ENCODE peak calls at places on chromosomes 6 and 20, in seven cellular contexts. G is IMR-90, M is HepG2, I is HCT116, V is mesendoderm, S is kidney, P is neuronal stem cell. Y is an unnamed sample.

GRCh38 chr6:128319946-128320345 is 200.5 kb downstream of the PTPRK start:
- DNase-seq in G (no peak), M (no peak), I (no peak), V (no peak), S (no peak), P (no peak), Y (no peak)

GRCh38 chr6:31010393-31011060 is at the start of gene MUC22:
- DNase-seq in G (peak), M (no peak), I (no peak), V (no peak), S (no peak), P (no peak), Y (no peak)

GRCh38 chr6:108850669-108851467 is 2.6 kb downstream of the ARMC2 start:
- DNase-seq in G (no peak), M (peak), I (no peak), V (no peak), S (no peak), P (no peak), Y (no peak)

GRCh38 chr6:148465654-148466053 is 123.0 kb downstream of the SASH1 start:
- DNase-seq in G (no peak), M (no peak), I (no peak), V (no peak), S (no peak), P (no peak), Y (no peak)

GRCh38 chr6:40894962-40895799 is 143.8 kb downstream of the UNC5CL start:
- DNase-seq in G (peak), M (peak), I (peak), V (peak), S (peak), P (peak), Y (peak)

GRCh38 chr6:169527306-169527705 is 174.5 kb downstream of the WDR27 start:
- DNase-seq in G (peak), M (no peak), I (no peak), V (no peak), S (no peak), P (no peak), Y (no peak)

GRCh38 chr6:41584668-41585205 is 38.6 kb downstream of the FOXP4 start:
- DNase-seq in G (no peak), M (no peak), I (no peak), V (peak), S (no peak), P (no peak), Y (no peak)

GRCh38 chr6:119276211-119276610 is 73.3 kb downstream of the MAN1A1 start:
- DNase-seq in G (no peak), M (no peak), I (no peak), V (no peak), S (no peak), P (no peak), Y (no peak)

GRCh38 chr20:47596003-47596571 is 94.4 kb downstream of the NCOA3 start:
- DNase-seq in G (no peak), M (peak), I (no peak), V (no peak), S (no peak), P (no peak), Y (no peak)

GRCh38 chr6:161150566-161150965 is 123.3 kb downstream of the AGPAT4 start:
- DNase-seq in G (no peak), M (no peak), I (no peak), V (no peak), S (no peak), P (no peak), Y (no peak)

GRCh38 chr20:63381781-63382431 is 20.8 kb upstream of the CHRNA4 start:
- DNase-seq in G (no peak), M (no peak), I (no peak), V (no peak), S (no peak), P (peak), Y (no peak)

GRCh38 chr20:48486065-48486464 is 341.7 kb downstream of the PREX1 start:
- DNase-seq in G (no peak), M (no peak), I (no peak), V (no peak), S (no peak), P (no peak), Y (no peak)

GRCh38 chr20:19621072-19621471 is 137.0 kb upstream of the RIN2 start:
- DNase-seq in G (peak), M (no peak), I (no peak), V (peak), S (no peak), P (no peak), Y (no peak)

GRCh38 chr20:10661261-10661660 is 12.5 kb downstream of the JAG1 start:
- DNase-seq in G (no peak), M (no peak), I (no peak), V (no peak), S (no peak), P (no peak), Y (no peak)

GRCh38 chr20:35215066-35215956 is 11.2 kb upstream of the MMP24 start:
- DNase-seq in G (peak), M (peak), I (no peak), V (no peak), S (no peak), P (no peak), Y (no peak)

GRCh38 chr20:48723308-48724264 is 104.2 kb downstream of the PREX1 start:
- DNase-seq in G (no peak), M (peak), I (no peak), V (no peak), S (peak), P (no peak), Y (no peak)

GRCh38 chr6:2865270-2866182 is 23.9 kb upstream of the SERPINB1 start:
- DNase-seq in G (peak), M (peak), I (no peak), V (peak), S (no peak), P (no peak), Y (no peak)

GRCh38 chr6:38279423-38279822 is 360.3 kb downstream of the BTBD9 start:
- DNase-seq in G (no peak), M (no peak), I (no peak), V (no peak), S (no peak), P (no peak), Y (no peak)

GRCh38 chr6:140388141-140388802 is 1013.8 kb upstream of the CITED2 start:
- DNase-seq in G (peak), M (peak), I (no peak), V (no peak), S (no peak), P (no peak), Y (no peak)

GRCh38 chr20:48822879-48823385 is 4.9 kb downstream of the PREX1 start:
- DNase-seq in G (no peak), M (no peak), I (no peak), V (no peak), S (no peak), P (no peak), Y (no peak)

GRCh38 chr20:45959126-45959525 is 12.9 kb downstream of the ZNF335 start:
- DNase-seq in G (no peak), M (no peak), I (no peak), V (no peak), S (peak), P (no peak), Y (no peak)

GRCh38 chr20:41027872-41028358 is 707 bp upstream of the TOP1 start:
- DNase-seq in G (no peak), M (no peak), I (no peak), V (no peak), S (no peak), P (no peak), Y (no peak)

GRCh38 chr20:48603116-48603818 is 224.5 kb downstream of the PREX1 start:
- DNase-seq in G (no peak), M (no peak), I (no peak), V (peak), S (peak), P (no peak), Y (no peak)

GRCh38 chr6:41705329-41705995 is 29.9 kb downstream of the TFEB start:
- DNase-seq in G (no peak), M (no peak), I (no peak), V (no peak), S (no peak), P (no peak), Y (no peak)

GRCh38 chr20:15359056-15359455 is 1021.6 kb upstream of the FLRT3 start:
- DNase-seq in G (peak), M (no peak), I (no peak), V (no peak), S (no peak), P (no peak), Y (no peak)

GRCh38 chr6:36954262-36954931 is at the start of gene PI16:
- DNase-seq in G (no peak), M (no peak), I (no peak), V (no peak), S (peak), P (no peak), Y (no peak)

GRCh38 chr6:106981901-106982300 is 7.4 kb upstream of the CD24 start:
- DNase-seq in G (no peak), M (no peak), I (no peak), V (no peak), S (no peak), P (no peak), Y (no peak)

GRCh38 chr6:108707328-108707976 is 140.8 kb upstream of the ARMC2 start:
- DNase-seq in G (peak), M (peak), I (no peak), V (no peak), S (no peak), P (no peak), Y (no peak)

GRCh38 chr6:16063580-16063979 is 65.3 kb upstream of the MYLIP start:
- DNase-seq in G (no peak), M (no peak), I (no peak), V (no peak), S (no peak), P (no peak), Y (no peak)

GRCh38 chr6:16064687-16065086 is 64.2 kb upstream of the MYLIP start:
- DNase-seq in G (no peak), M (no peak), I (no peak), V (peak), S (no peak), P (peak), Y (peak)

GRCh38 chr6:16067568-16067967 is 61.3 kb upstream of the MYLIP start:
- DNase-seq in G (no peak), M (no peak), I (no peak), V (no peak), S (no peak), P (no peak), Y (no peak)

GRCh38 chr6:16069222-16069621 is 59.7 kb upstream of the MYLIP start:
- DNase-seq in G (no peak), M (no peak), I (no peak), V (no peak), S (no peak), P (no peak), Y (no peak)
- H3K9ac ChIP-seq in G (no peak), M (no peak), I (no peak), V (no peak), S (no peak), P (no peak), Y (no peak)

GRCh38 chr6:18395177-18395850 is 8.2 kb downstream of the RNF144B start:
- DNase-seq in G (no peak), M (no peak), I (no peak), V (peak), S (no peak), P (no peak), Y (no peak)
- H3K4me3 ChIP-seq in G (no peak), M (no peak), I (no peak), V (no peak), S (no peak), P (no peak), Y (no peak)

DNA sequence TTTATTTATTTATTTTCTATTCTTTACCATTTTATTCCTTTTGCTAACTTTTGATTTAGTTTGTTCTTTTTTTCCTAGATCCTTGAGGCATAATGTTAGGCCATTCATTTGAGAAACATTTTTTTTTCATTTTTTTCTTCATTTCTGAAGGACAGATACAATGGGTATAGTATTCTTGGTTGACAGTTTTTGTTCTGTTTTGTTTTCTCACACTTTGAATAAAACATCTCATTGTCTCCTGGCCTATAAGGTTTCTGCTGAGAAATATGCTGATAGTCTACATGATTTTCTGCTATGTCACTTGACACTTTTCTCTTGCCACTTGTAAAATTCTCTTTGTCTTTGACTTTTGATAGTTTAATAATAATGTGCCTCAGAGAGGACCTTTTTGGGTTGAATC is 294.6 kb upstream of the EPHA7 start:
- DNase-seq in G (no peak), M (no peak), I (no peak), V (peak), S (no peak), P (no peak), Y (no peak)
- H3K9ac ChIP-seq in G (no peak), M (no peak), I (no peak), V (no peak), S (no peak), P (no peak), Y (no peak)

GRCh38 chr6:167825059-167825758 is 1.5 kb upstream of the AFDN start:
- DNase-seq in G (no peak), M (no peak), I (no peak), V (no peak), S (no peak), P (peak), Y (no peak)

GRCh38 chr6:167824591-167825041 is 2.1 kb upstream of the AFDN start:
- DNase-seq in G (peak), M (no peak), I (no peak), V (no peak), S (no peak), P (no peak), Y (no peak)

GRCh38 chr6:167826230-167827061 is at the start of gene AFDN:
- DNase-seq in G (peak), M (no peak), I (no peak), V (peak), S (peak), P (peak), Y (no peak)

GRCh38 chr6:167827062-167827587 is 414 bp downstream of the AFDN start:
- DNase-seq in G (no peak), M (no peak), I (no peak), V (peak), S (no peak), P (no peak), Y (no peak)

DNA sequence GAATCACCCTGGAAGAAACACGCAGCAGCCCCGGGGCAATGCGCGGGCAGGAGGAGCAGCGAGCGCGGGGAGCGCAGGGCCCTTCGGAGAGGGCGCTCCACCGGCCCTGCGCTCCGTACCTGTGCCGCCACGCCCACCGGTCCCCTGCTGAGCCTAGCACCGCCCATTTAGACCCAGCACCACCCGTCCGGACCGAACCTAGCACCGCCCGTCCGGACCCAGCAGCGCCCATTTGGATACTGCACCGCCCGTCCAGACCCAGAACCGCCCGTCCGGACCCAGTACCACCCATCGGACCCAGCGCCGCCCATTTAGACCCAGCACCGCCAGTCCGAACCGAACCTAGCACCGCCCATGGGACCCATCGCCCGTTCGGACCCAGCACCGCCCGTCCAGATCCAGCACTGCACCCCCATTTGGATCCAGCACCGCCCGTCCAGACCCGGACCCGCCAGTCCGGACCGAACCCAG is 917 bp upstream of the AFDN start:
- DNase-seq in G (no peak), M (peak), I (peak), V (peak), S (peak), P (no peak), Y (no peak)
- H3K4me3 ChIP-seq in G (peak), M (peak), I (peak), V (peak), S (peak), P (peak), Y (peak)

DNA sequence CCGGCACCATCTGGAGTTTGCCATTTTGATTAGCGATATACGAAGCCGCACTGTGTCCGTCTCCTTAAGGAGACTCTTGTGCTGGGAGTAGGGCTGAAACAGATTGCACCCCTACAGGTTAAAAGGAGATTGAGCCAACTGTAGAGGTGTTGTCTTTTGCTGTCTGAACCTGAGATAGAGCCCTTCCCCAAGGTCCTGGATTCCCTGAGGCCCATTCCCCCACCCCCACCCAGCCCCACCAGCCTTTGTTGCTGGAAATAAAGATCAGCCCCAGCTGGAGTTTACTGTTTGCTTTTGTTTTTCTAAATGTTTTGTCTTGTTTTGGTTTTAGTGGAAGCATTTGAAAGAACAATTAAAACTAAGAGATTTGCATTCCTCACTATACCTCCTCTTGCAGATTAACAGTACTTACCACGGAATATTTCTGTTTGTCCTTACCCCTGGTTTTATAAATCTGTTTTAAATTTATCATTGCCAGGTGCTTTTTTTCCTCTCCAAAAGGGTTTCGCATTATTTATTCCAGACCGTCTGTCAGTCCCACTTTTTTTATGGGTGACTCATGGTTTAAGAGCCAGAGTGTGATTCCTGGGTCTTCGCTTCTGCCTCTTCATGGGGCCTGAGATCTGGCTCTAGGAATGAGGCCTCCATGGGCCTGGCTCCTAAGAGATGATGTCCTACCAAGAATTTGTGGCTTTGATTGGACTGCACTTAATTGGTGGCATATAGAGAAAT is 169.2 kb downstream of the DTNBP1 start:
- DNase-seq in G (peak), M (no peak), I (no peak), V (peak), S (no peak), P (no peak), Y (peak)
- H3K9ac ChIP-seq in G (no peak), M (no peak), I (no peak), V (peak), S (no peak), P (no peak), Y (no peak)

GRCh38 chr6:7542878-7543394 is 1.5 kb downstream of the DSP start:
- DNase-seq in G (peak), M (peak), I (peak), V (peak), S (peak), P (no peak), Y (no peak)
- H3K4me3 ChIP-seq in G (peak), M (peak), I (peak), V (peak), S (peak), P (peak), Y (peak)

GRCh38 chr6:167142433-167142761 is 15.4 kb downstream of the GPR31 start:
- DNase-seq in G (no peak), M (no peak), I (no peak), V (no peak), S (no peak), P (no peak), Y (no peak)

GRCh38 chr6:167146173-167146572 is 11.6 kb downstream of the GPR31 start:
- DNase-seq in G (no peak), M (no peak), I (no peak), V (no peak), S (no peak), P (no peak), Y (no peak)

GRCh38 chr6:167143041-167143440 is 14.7 kb downstream of the GPR31 start:
- DNase-seq in G (no peak), M (no peak), I (no peak), V (no peak), S (no peak), P (no peak), Y (no peak)

GRCh38 chr6:167146977-167147376 is 10.8 kb downstream of the GPR31 start:
- DNase-seq in G (no peak), M (no peak), I (no peak), V (peak), S (no peak), P (no peak), Y (peak)

GRCh38 chr6:167145468-167145867 is 12.3 kb downstream of the GPR31 start:
- DNase-seq in G (no peak), M (no peak), I (no peak), V (no peak), S (no peak), P (no peak), Y (no peak)
- H3K9ac ChIP-seq in G (no peak), M (no peak), I (no peak), V (no peak), S (no peak), P (no peak), Y (no peak)

DNA sequence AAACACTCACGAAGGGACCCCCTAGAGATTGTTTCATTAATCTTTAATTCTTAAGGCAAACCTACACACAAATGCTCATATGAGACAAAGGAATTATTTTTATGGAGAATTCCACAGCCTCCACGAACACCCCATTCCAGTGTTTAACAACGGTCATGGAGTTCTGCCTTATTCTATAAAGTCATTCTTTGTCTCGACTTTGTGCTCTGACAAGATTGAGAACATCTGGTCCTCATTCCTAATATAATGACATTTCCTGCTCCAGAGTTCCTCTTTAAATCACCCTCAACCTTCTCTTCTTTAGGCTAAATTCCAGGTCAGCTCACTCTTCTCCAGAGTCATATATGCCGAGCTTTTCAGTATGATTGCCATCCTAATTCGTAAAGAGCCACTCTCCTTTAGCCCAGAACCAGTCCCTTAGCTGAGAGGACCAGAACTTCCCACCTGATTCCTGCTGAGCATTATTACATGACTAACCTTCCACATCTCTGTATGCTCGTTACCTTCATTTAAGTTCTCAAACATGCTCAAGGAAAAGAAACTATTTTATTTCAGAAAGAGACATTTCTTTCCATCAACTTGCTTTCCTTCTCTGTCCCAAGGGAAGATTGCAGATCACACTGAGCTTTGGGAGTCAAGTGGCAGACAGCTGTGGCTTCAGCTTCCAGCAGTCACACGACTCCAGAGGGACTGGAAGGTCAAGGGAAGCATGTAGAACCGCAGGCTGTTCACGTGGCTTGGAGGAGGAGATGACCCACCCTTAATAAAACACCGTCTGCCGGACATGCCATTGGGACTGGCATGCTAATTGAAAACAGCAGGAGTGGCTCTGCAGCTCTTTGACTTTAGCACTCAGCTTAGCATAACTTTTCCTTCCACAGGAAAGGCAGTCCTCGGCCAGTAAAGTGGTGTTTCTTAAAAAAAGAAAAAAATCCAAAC is 467.1 kb upstream of the HSF2 start:
- DNase-seq in G (peak), M (peak), I (peak), V (peak), S (peak), P (peak), Y (peak)
- H3K4me3 ChIP-seq in G (no peak), M (no peak), I (no peak), V (no peak), S (no peak), P (no peak), Y (no peak)

Y was measured in NT2/D1.